ENCODE peak calls at places on chromosome 19, in nine cellular contexts. One of them, this sample, is unnamed.

GRCh38 chr19:282501-282900 is 8.7 kb downstream of the PLPP2 start:
- DNase-seq in heart left ventricle: no peak
- DNase-seq in body of pancreas: no peak
- DNase-seq in HepG2: no peak
- DNase-seq in uterus: no peak
- DNase-seq in A549: no peak
- DNase-seq in breast epithelium: no peak
- DNase-seq in upper lobe of left lung: no peak
- DNase-seq in thyroid gland: no peak
- DNase-seq in this sample: no peak

GRCh38 chr19:52735734-52736133 is 890 bp upstream of the ZNF611 start:
- DNase-seq in HepG2: peak; percentile 51
- DNase-seq in body of pancreas: peak; percentile 47
- DNase-seq in uterus: peak; percentile 82
- DNase-seq in thyroid gland: peak; percentile 39
- DNase-seq in breast epithelium: peak; percentile 67
- DNase-seq in A549: no peak
- DNase-seq in heart left ventricle: peak; percentile 88
- DNase-seq in upper lobe of left lung: peak; percentile 89
- DNase-seq in this sample: no peak

GRCh38 chr19:51726049-51726448 is 2.3 kb upstream of the HAS1 start:
- DNase-seq in upper lobe of left lung: no peak
- DNase-seq in A549: no peak
- DNase-seq in heart left ventricle: no peak
- DNase-seq in breast epithelium: no peak
- DNase-seq in body of pancreas: no peak
- DNase-seq in thyroid gland: no peak
- DNase-seq in HepG2: no peak
- DNase-seq in uterus: no peak
- DNase-seq in this sample: no peak

GRCh38 chr19:4870025-4870700 is 2.7 kb upstream of the PLIN3 start:
- DNase-seq in HepG2: peak; percentile 98
- DNase-seq in A549: peak; percentile 93
- DNase-seq in upper lobe of left lung: peak; percentile 68
- DNase-seq in uterus: peak; percentile 24
- DNase-seq in thyroid gland: no peak
- DNase-seq in body of pancreas: peak; percentile 24
- DNase-seq in heart left ventricle: no peak
- DNase-seq in breast epithelium: no peak
- DNase-seq in this sample: peak; percentile 75

GRCh38 chr19:18773682-18774081 is 17.4 kb downstream of the COMP start:
- DNase-seq in heart left ventricle: no peak
- DNase-seq in thyroid gland: no peak
- DNase-seq in body of pancreas: no peak
- DNase-seq in uterus: no peak
- DNase-seq in breast epithelium: no peak
- DNase-seq in HepG2: no peak
- DNase-seq in upper lobe of left lung: no peak
- DNase-seq in A549: no peak
- DNase-seq in this sample: no peak

GRCh38 chr19:5141926-5142724 is 173.2 kb downstream of the KDM4B start:
- DNase-seq in upper lobe of left lung: no peak
- DNase-seq in A549: no peak
- DNase-seq in body of pancreas: no peak
- DNase-seq in breast epithelium: no peak
- DNase-seq in uterus: no peak
- DNase-seq in HepG2: no peak
- DNase-seq in thyroid gland: no peak
- DNase-seq in heart left ventricle: no peak
- DNase-seq in this sample: no peak

GRCh38 chr19:33295621-33296472 is 6.5 kb downstream of the CEBPA start:
- DNase-seq in upper lobe of left lung: peak; percentile 21
- DNase-seq in heart left ventricle: no peak
- DNase-seq in uterus: no peak
- DNase-seq in thyroid gland: no peak
- DNase-seq in A549: no peak
- DNase-seq in body of pancreas: no peak
- DNase-seq in breast epithelium: no peak
- DNase-seq in HepG2: no peak
- DNase-seq in this sample: no peak

GRCh38 chr19:13225973-13226865 is 76.0 kb downstream of the IER2 start:
- DNase-seq in uterus: no peak
- DNase-seq in A549: no peak
- DNase-seq in breast epithelium: no peak
- DNase-seq in upper lobe of left lung: no peak
- DNase-seq in heart left ventricle: no peak
- DNase-seq in body of pancreas: no peak
- DNase-seq in HepG2: no peak
- DNase-seq in thyroid gland: no peak
- DNase-seq in this sample: no peak

GRCh38 chr19:18895828-18896341 is at the start of gene CERS1:
- DNase-seq in breast epithelium: no peak
- DNase-seq in A549: no peak
- DNase-seq in upper lobe of left lung: no peak
- DNase-seq in thyroid gland: no peak
- DNase-seq in body of pancreas: no peak
- DNase-seq in uterus: no peak
- DNase-seq in HepG2: no peak
- DNase-seq in heart left ventricle: no peak
- DNase-seq in this sample: no peak

GRCh38 chr19:11598103-11598483 is 810 bp downstream of the ZNF627 start:
- DNase-seq in A549: no peak
- DNase-seq in HepG2: no peak
- DNase-seq in heart left ventricle: no peak
- DNase-seq in body of pancreas: no peak
- DNase-seq in upper lobe of left lung: no peak
- DNase-seq in thyroid gland: no peak
- DNase-seq in breast epithelium: no peak
- DNase-seq in uterus: no peak
- DNase-seq in this sample: no peak

GRCh38 chr19:14366529-14366928 is 14.7 kb upstream of the ADGRE5 start:
- DNase-seq in thyroid gland: peak; percentile 69
- DNase-seq in breast epithelium: peak; percentile 78
- DNase-seq in upper lobe of left lung: peak; percentile 96
- DNase-seq in heart left ventricle: peak; percentile 56
- DNase-seq in HepG2: peak; percentile 69
- DNase-seq in uterus: peak; percentile 63
- DNase-seq in A549: peak; percentile 84
- DNase-seq in body of pancreas: peak; percentile 75
- DNase-seq in this sample: no peak

GRCh38 chr19:42246143-42246868 is 3.9 kb upstream of the GSK3A start:
- DNase-seq in thyroid gland: peak; percentile 53
- DNase-seq in uterus: peak; percentile 85
- DNase-seq in A549: peak; percentile 85
- DNase-seq in breast epithelium: peak; percentile 75
- DNase-seq in upper lobe of left lung: peak; percentile 74
- DNase-seq in heart left ventricle: peak; percentile 82
- DNase-seq in body of pancreas: peak; percentile 74
- DNase-seq in HepG2: no peak
- DNase-seq in this sample: peak; percentile 87

GRCh38 chr19:5921777-5922176 is 7.7 kb downstream of the CAPS start:
- DNase-seq in heart left ventricle: no peak
- DNase-seq in thyroid gland: no peak
- DNase-seq in uterus: no peak
- DNase-seq in breast epithelium: no peak
- DNase-seq in body of pancreas: no peak
- DNase-seq in A549: no peak
- DNase-seq in upper lobe of left lung: no peak
- DNase-seq in HepG2: no peak
- DNase-seq in this sample: no peak

GRCh38 chr19:28313633-28314032 is 899.3 kb downstream of the UQCRFS1 start:
- DNase-seq in thyroid gland: no peak
- DNase-seq in body of pancreas: peak; percentile 32
- DNase-seq in heart left ventricle: peak; percentile 46
- DNase-seq in A549: no peak
- DNase-seq in uterus: no peak
- DNase-seq in HepG2: no peak
- DNase-seq in upper lobe of left lung: no peak
- DNase-seq in breast epithelium: no peak
- DNase-seq in this sample: no peak

GRCh38 chr19:7069904-7070226 is 362 bp downstream of the ZNF557 start:
- DNase-seq in HepG2: no peak
- DNase-seq in thyroid gland: no peak
- DNase-seq in breast epithelium: no peak
- DNase-seq in body of pancreas: no peak
- DNase-seq in A549: no peak
- DNase-seq in upper lobe of left lung: no peak
- DNase-seq in heart left ventricle: no peak
- DNase-seq in uterus: no peak
- DNase-seq in this sample: no peak

GRCh38 chr19:17654993-17655392 is 33.2 kb downstream of the UNC13A start:
- DNase-seq in thyroid gland: no peak
- DNase-seq in heart left ventricle: no peak
- DNase-seq in HepG2: no peak
- DNase-seq in body of pancreas: no peak
- DNase-seq in A549: peak; percentile 39
- DNase-seq in upper lobe of left lung: no peak
- DNase-seq in uterus: no peak
- DNase-seq in breast epithelium: no peak
- DNase-seq in this sample: peak; percentile 81

GRCh38 chr19:38362076-38362945 is 12.1 kb upstream of the PSMD8 start:
- DNase-seq in HepG2: peak; percentile 23
- DNase-seq in body of pancreas: peak; percentile 73
- DNase-seq in breast epithelium: peak; percentile 93
- DNase-seq in uterus: peak; percentile 70
- DNase-seq in A549: peak; percentile 92
- DNase-seq in thyroid gland: peak; percentile 89
- DNase-seq in heart left ventricle: peak; percentile 80
- DNase-seq in upper lobe of left lung: peak; percentile 88
- DNase-seq in this sample: peak; percentile 92
- TF ChIP-seq POLR2A in HepG2: no peak
- TF ChIP-seq POLR2A in body of pancreas: no peak
- TF ChIP-seq POLR2A in breast epithelium: peak; percentile 25
- TF ChIP-seq POLR2A in uterus: no peak
- TF ChIP-seq POLR2A in A549: peak; percentile 57
- TF ChIP-seq POLR2A in thyroid gland: no peak
- TF ChIP-seq POLR2A in heart left ventricle: no peak
- TF ChIP-seq POLR2A in upper lobe of left lung: no peak
- TF ChIP-seq POLR2A in this sample: peak; percentile 44

GRCh38 chr19:57435062-57435978 is at the start of gene ZNF749:
- DNase-seq in uterus: peak; percentile 99
- DNase-seq in HepG2: peak; percentile 98
- DNase-seq in upper lobe of left lung: peak; percentile 99
- DNase-seq in breast epithelium: peak; percentile 97
- DNase-seq in heart left ventricle: peak; percentile 99
- DNase-seq in A549: peak; percentile 99
- DNase-seq in thyroid gland: peak; percentile 100
- DNase-seq in body of pancreas: peak; percentile 99
- DNase-seq in this sample: peak; percentile 98
- TF ChIP-seq POLR2A in uterus: no peak
- TF ChIP-seq POLR2A in HepG2: peak; percentile 85
- TF ChIP-seq POLR2A in upper lobe of left lung: no peak
- TF ChIP-seq POLR2A in breast epithelium: no peak
- TF ChIP-seq POLR2A in heart left ventricle: no peak
- TF ChIP-seq POLR2A in A549: peak; percentile 62
- TF ChIP-seq POLR2A in thyroid gland: peak; percentile 45
- TF ChIP-seq POLR2A in body of pancreas: no peak
- TF ChIP-seq POLR2A in this sample: peak; percentile 50

DNA sequence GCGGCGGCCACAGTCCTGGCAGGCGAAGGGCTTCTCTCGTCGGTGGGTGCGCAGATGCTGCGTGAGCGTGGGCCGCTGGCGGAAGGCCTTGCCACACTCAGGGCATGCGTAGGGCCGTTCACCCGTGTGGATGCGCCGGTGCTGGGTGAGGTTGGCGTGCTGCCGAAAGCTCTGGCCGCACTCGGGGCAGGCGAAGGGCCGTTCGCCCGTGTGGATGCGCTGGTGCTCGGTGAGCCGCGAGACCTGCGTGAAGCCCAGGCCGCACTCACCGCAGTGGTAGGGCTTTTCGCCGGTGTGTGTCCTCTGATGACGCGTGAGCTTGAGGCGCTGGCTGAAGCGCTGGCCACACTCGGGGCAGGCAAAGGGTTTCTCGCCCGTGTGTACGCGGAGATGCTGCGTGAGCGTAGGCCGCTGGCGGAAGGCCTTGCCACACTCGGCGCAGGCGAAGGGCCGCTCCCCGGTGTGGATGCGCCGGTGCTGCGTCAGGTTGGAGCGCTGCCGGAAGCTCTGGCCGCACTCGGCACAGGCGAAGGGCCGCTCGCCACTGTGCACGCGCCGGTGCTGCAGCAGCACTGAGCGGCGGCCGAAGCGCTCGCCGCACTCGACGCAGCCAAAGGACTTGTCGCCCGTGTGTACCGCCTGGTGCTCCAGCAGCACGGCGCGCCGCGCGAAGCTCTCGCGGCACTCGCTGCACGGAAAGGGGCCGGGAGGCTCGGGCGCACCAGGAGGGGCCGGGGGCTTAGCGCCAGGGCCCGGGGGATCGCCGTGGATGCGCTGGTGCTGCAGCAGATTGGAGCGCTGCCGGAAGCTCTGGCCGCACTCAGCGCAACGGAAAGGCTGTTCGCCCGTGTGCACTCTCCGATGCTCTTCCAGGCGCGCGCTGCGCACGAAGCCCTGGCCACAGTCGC is 4.0 kb upstream of the UBE2M start:
- DNase-seq in uterus: no peak
- DNase-seq in HepG2: no peak
- DNase-seq in body of pancreas: peak; percentile 45
- DNase-seq in thyroid gland: peak; percentile 67
- DNase-seq in A549: no peak
- DNase-seq in breast epithelium: no peak
- DNase-seq in upper lobe of left lung: no peak
- DNase-seq in heart left ventricle: no peak
- DNase-seq in this sample: no peak
- TF ChIP-seq POLR2A in uterus: peak; percentile 19
- TF ChIP-seq POLR2A in HepG2: no peak
- TF ChIP-seq POLR2A in body of pancreas: no peak
- TF ChIP-seq POLR2A in thyroid gland: peak; percentile 30
- TF ChIP-seq POLR2A in A549: peak; percentile 18
- TF ChIP-seq POLR2A in breast epithelium: no peak
- TF ChIP-seq POLR2A in upper lobe of left lung: no peak
- TF ChIP-seq POLR2A in heart left ventricle: no peak
- TF ChIP-seq POLR2A in this sample: peak; percentile 16

GRCh38 chr19:38490861-38491260 is 57.4 kb downstream of the RYR1 start:
- DNase-seq in body of pancreas: no peak
- DNase-seq in breast epithelium: no peak
- DNase-seq in uterus: no peak
- DNase-seq in A549: no peak
- DNase-seq in HepG2: no peak
- DNase-seq in thyroid gland: no peak
- DNase-seq in upper lobe of left lung: no peak
- DNase-seq in heart left ventricle: no peak
- DNase-seq in this sample: no peak
- TF ChIP-seq POLR2A in body of pancreas: no peak
- TF ChIP-seq POLR2A in breast epithelium: no peak
- TF ChIP-seq POLR2A in uterus: no peak
- TF ChIP-seq POLR2A in A549: no peak
- TF ChIP-seq POLR2A in HepG2: no peak
- TF ChIP-seq POLR2A in thyroid gland: no peak
- TF ChIP-seq POLR2A in upper lobe of left lung: no peak
- TF ChIP-seq POLR2A in heart left ventricle: no peak
- TF ChIP-seq POLR2A in this sample: no peak

This sample was measured in H54.